ENCODE peak calls at places on chromosomes 12 and 14, in seven cellular contexts. C is PC-3, Y is prostate gland, U is heart right ventricle, O is thyroid gland, P is Karpas-422, K is psoas muscle. D is an unnamed sample.

GRCh38 chr12:52517888-52518287 is 2.3 kb downstream of the KRT5 start:
- DNase-seq in C (no peak), Y (no peak), U (no peak), O (no peak), P (no peak), K (no peak), D (no peak)

GRCh38 chr14:99382781-99383456 is 97.7 kb downstream of the SETD3 start:
- DNase-seq in C (peak; percentile 78), Y (no peak), U (no peak), O (no peak), P (no peak), K (no peak), D (no peak)

GRCh38 chr12:116274552-116275375 is 2.7 kb downstream of the MED13L start:
- DNase-seq in C (no peak), Y (no peak), U (no peak), O (no peak), P (no peak), K (no peak), D (no peak)

GRCh38 chr14:100323942-100324307 is 786 bp downstream of the SLC25A47 start:
- DNase-seq in C (no peak), Y (no peak), U (no peak), O (no peak), P (no peak), K (no peak), D (no peak)

GRCh38 chr12:89212339-89212771 is 139.9 kb downstream of the DUSP6 start:
- DNase-seq in C (peak; percentile 64), Y (peak; percentile 63), U (peak; percentile 43), O (peak; percentile 31), P (no peak), K (peak; percentile 20), D (no peak)

GRCh38 chr12:30909088-30909688 is 17.4 kb upstream of the TSPAN11 start:
- DNase-seq in C (no peak), Y (no peak), U (no peak), O (no peak), P (peak; percentile 11), K (no peak), D (no peak)

GRCh38 chr14:33917664-33918063 is 33.2 kb downstream of the EGLN3 start:
- DNase-seq in C (no peak), Y (no peak), U (no peak), O (no peak), P (no peak), K (no peak), D (no peak)

GRCh38 chr12:85781751-85782150 is 54.5 kb downstream of the RASSF9 start:
- DNase-seq in C (no peak), Y (no peak), U (no peak), O (no peak), P (no peak), K (no peak), D (no peak)

GRCh38 chr12:113302925-113303640 is 31.8 kb downstream of the SLC8B1 start:
- DNase-seq in C (no peak), Y (peak; percentile 22), U (no peak), O (no peak), P (no peak), K (peak; percentile 18), D (no peak)

GRCh38 chr14:20415723-20416622 is 2.7 kb upstream of the TEP1 start:
- DNase-seq in C (peak; percentile 74), Y (no peak), U (peak; percentile 30), O (peak; percentile 17), P (peak; percentile 90), K (no peak), D (no peak)

GRCh38 chr12:13992585-13992984 is 11.2 kb upstream of the GRIN2B start:
- DNase-seq in C (no peak), Y (no peak), U (no peak), O (no peak), P (no peak), K (no peak), D (no peak)

GRCh38 chr14:59321184-59321952 is 132.9 kb downstream of the DAAM1 start:
- DNase-seq in C (peak; percentile 99), Y (no peak), U (no peak), O (peak; percentile 32), P (no peak), K (no peak), D (no peak)

GRCh38 chr14:94014375-94014774 is 11.8 kb upstream of the OTUB2 start:
- DNase-seq in C (no peak), Y (no peak), U (no peak), O (no peak), P (no peak), K (no peak), D (no peak)

GRCh38 chr12:54588110-54588831 is at the start of gene PPP1R1A:
- DNase-seq in C (no peak), Y (no peak), U (peak; percentile 23), O (peak; percentile 41), P (no peak), K (peak; percentile 25), D (no peak)

GRCh38 chr12:94079965-94080683 is 68.3 kb upstream of the PLXNC1 start:
- DNase-seq in C (no peak), Y (no peak), U (no peak), O (no peak), P (no peak), K (no peak), D (no peak)

GRCh38 chr12:89883630-89884364 is 175.2 kb upstream of the ATP2B1 start:
- DNase-seq in C (no peak), Y (no peak), U (peak; percentile 15), O (no peak), P (no peak), K (no peak), D (no peak)

GRCh38 chr12:129531004-129531403 is 372.8 kb downstream of the TMEM132D start:
- DNase-seq in C (peak; percentile 19), Y (no peak), U (no peak), O (no peak), P (no peak), K (no peak), D (peak; percentile 57)

GRCh38 chr14:99430491-99430890 is 50.2 kb downstream of the SETD3 start:
- DNase-seq in C (peak; percentile 10), Y (no peak), U (peak; percentile 21), O (peak; percentile 42), P (peak; percentile 92), K (no peak), D (no peak)

GRCh38 chr14:24887623-24888304 is 162.2 kb downstream of the STXBP6 start:
- DNase-seq in C (no peak), Y (no peak), U (no peak), O (no peak), P (no peak), K (no peak), D (no peak)

DNA sequence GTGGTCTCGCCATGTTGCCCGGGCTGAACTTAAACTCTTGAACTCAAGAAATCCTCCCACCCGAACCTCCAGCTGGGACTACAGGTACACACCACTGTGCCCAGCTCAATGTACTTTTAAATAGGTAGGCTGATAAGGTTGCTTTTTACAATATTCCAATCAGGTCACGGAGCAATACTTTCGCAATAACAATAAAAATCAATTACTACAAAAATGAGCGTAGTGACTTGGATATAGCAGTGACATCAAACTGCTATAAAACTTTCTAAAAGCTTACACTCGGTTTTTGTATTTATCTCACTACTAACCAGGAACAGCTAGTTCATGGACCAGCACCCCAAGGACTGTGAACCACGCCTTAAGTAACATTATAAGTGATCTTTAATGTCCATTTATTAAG is 10.5 kb downstream of the SARNP start:
- DNase-seq in C (no peak), Y (no peak), U (no peak), O (no peak), P (no peak), K (no peak), D (no peak)
- H3K36me3 ChIP-seq in C (peaks cover 28% of the 10 kb centered on the region), Y (peaks cover 4% of the 10 kb centered on the region), U (no peaks in the 10 kb centered on the region), O (peaks cover 4% of the 10 kb centered on the region), P (peaks cover 27% of the 10 kb centered on the region), K (peaks cover 61% of the 10 kb centered on the region), D (peaks cover 12% of the 10 kb centered on the region)

GRCh38 chr12:4881665-4882064 is 28.0 kb upstream of the KCNA1 start:
- DNase-seq in C (no peak), Y (no peak), U (peak; percentile 36), O (no peak), P (no peak), K (no peak), D (no peak)
- H3K36me3 ChIP-seq in C (no peaks in the 10 kb centered on the region), Y (no peaks in the 10 kb centered on the region), U (no peaks in the 10 kb centered on the region), O (no peaks in the 10 kb centered on the region), P (no peaks in the 10 kb centered on the region), K (no peaks in the 10 kb centered on the region), D (no peaks in the 10 kb centered on the region)

DNA sequence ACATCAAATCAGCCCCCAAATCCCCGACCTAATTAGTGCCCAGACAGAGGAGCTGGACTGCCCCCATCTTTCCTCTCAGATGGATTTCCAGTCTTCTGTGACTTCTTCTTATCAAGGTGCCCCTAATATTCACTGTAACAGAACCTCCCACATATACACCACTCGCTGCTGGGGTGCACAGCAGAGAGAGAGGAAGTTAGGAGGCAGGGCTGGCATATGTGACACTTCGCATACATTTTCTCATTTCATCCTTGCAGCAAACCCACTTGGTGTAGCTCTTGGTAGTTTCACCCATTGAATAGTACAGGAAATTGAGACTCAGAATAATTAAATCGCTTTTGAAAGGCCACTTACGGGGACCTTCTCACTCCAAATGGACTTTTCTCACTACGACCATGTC is 56.5 kb upstream of the CCND2 start:
- DNase-seq in C (no peak), Y (no peak), U (no peak), O (no peak), P (no peak), K (no peak), D (no peak)
- H3K36me3 ChIP-seq in C (no peaks in the 10 kb centered on the region), Y (no peaks in the 10 kb centered on the region), U (no peaks in the 10 kb centered on the region), O (no peaks in the 10 kb centered on the region), P (no peaks in the 10 kb centered on the region), K (no peaks in the 10 kb centered on the region), D (no peaks in the 10 kb centered on the region)

GRCh38 chr14:91331761-91332447 is 85.7 kb downstream of the CCDC88C start:
- DNase-seq in C (no peak), Y (no peak), U (no peak), O (peak; percentile 26), P (no peak), K (no peak), D (no peak)

GRCh38 chr14:91336093-91336450 is 81.5 kb downstream of the CCDC88C start:
- DNase-seq in C (no peak), Y (no peak), U (no peak), O (no peak), P (no peak), K (no peak), D (no peak)

GRCh38 chr14:91335191-91336092 is 82.2 kb downstream of the CCDC88C start:
- DNase-seq in C (no peak), Y (no peak), U (no peak), O (no peak), P (no peak), K (no peak), D (no peak)

GRCh38 chr14:91332448-91333059 is 85.1 kb downstream of the CCDC88C start:
- DNase-seq in C (no peak), Y (no peak), U (no peak), O (no peak), P (no peak), K (no peak), D (no peak)

DNA sequence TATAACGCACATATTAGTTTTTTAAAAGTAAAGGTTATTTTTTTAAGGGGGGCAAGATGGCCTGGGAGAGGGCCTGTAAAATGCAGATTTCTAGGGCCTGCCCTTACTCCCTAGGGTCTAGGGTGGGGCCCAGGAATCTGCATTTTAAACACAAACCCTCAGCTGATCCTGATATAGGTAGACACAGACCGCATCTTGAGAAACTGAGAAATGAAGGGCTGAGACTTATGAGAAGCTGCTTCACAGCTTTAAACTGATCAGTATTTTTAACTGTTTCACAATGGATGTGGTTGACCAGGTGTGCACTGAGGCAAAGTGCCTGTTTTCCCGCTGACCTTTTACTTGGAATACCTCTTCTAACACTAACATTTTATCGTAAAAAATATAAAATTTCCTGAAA is 84.0 kb downstream of the CCDC88C start:
- DNase-seq in C (no peak), Y (no peak), U (no peak), O (no peak), P (peak; percentile 45), K (no peak), D (no peak)
- H3K36me3 ChIP-seq in C (no peaks in the 10 kb centered on the region), Y (no peaks in the 10 kb centered on the region), U (no peaks in the 10 kb centered on the region), O (no peaks in the 10 kb centered on the region), P (peaks cover 6% of the 10 kb centered on the region), K (no peaks in the 10 kb centered on the region), D (no peaks in the 10 kb centered on the region)

D was measured in pancreas.